ENCODE peak calls at places on chromosomes 1 and 21, in six cellular contexts. One of them, this sample, is unnamed.

GRCh38 chr21:33189237-33189636 is 40.5 kb upstream of the IFNAR2 start:
- DNase-seq in A549: no peak
- DNase-seq in endothelial cell of umbilical vein: no peak
- DNase-seq in K562: no peak
- DNase-seq in GM12878: no peak
- DNase-seq in HepG2: no peak
- DNase-seq in this sample: no peak

GRCh38 chr1:207808911-207809555 is 57.2 kb downstream of the CD46 start:
- DNase-seq in A549: no peak
- DNase-seq in endothelial cell of umbilical vein: no peak
- DNase-seq in K562: no peak
- DNase-seq in GM12878: no peak
- DNase-seq in HepG2: no peak
- DNase-seq in this sample: no peak

GRCh38 chr1:195076682-195077081 is 1531.6 kb downstream of the KCNT2 start:
- DNase-seq in A549: no peak
- DNase-seq in endothelial cell of umbilical vein: no peak
- DNase-seq in K562: no peak
- DNase-seq in GM12878: no peak
- DNase-seq in HepG2: no peak
- DNase-seq in this sample: no peak

GRCh38 chr1:156741613-156741983 is 710 bp upstream of the MRPL24 start:
- DNase-seq in A549: no peak
- DNase-seq in endothelial cell of umbilical vein: no peak
- DNase-seq in K562: no peak
- DNase-seq in GM12878: no peak
- DNase-seq in HepG2: no peak
- DNase-seq in this sample: no peak

GRCh38 chr1:80212021-80212420 is 1205.5 kb upstream of the ADGRL4 start:
- DNase-seq in A549: no peak
- DNase-seq in endothelial cell of umbilical vein: no peak
- DNase-seq in K562: no peak
- DNase-seq in GM12878: no peak
- DNase-seq in HepG2: no peak
- DNase-seq in this sample: no peak

GRCh38 chr1:168396940-168397680 is 116.4 kb downstream of the TBX19 start:
- DNase-seq in A549: no peak
- DNase-seq in endothelial cell of umbilical vein: no peak
- DNase-seq in K562: no peak
- DNase-seq in GM12878: no peak
- DNase-seq in HepG2: no peak
- DNase-seq in this sample: no peak

GRCh38 chr21:28359300-28359699 is 633.4 kb downstream of the LTN1 start:
- DNase-seq in A549: no peak
- DNase-seq in endothelial cell of umbilical vein: no peak
- DNase-seq in K562: no peak
- DNase-seq in GM12878: no peak
- DNase-seq in HepG2: no peak
- DNase-seq in this sample: no peak

GRCh38 chr1:154568165-154568815 is 712 bp downstream of the CHRNB2 start:
- DNase-seq in A549: no peak
- DNase-seq in endothelial cell of umbilical vein: no peak
- DNase-seq in K562: no peak
- DNase-seq in GM12878: no peak
- DNase-seq in HepG2: no peak
- DNase-seq in this sample: no peak

GRCh38 chr1:223136086-223136485 is 7.0 kb downstream of the TLR5 start:
- DNase-seq in A549: no peak
- DNase-seq in endothelial cell of umbilical vein: no peak
- DNase-seq in K562: no peak
- DNase-seq in GM12878: no peak
- DNase-seq in HepG2: no peak
- DNase-seq in this sample: peak

GRCh38 chr1:156845055-156845952 is 13.6 kb downstream of the INSRR start:
- DNase-seq in A549: no peak
- DNase-seq in endothelial cell of umbilical vein: no peak
- DNase-seq in K562: peak
- DNase-seq in GM12878: no peak
- DNase-seq in HepG2: no peak
- DNase-seq in this sample: no peak

GRCh38 chr21:41864311-41865001 is 14.7 kb downstream of the PRDM15 start:
- DNase-seq in A549: no peak
- DNase-seq in endothelial cell of umbilical vein: no peak
- DNase-seq in K562: no peak
- DNase-seq in GM12878: no peak
- DNase-seq in HepG2: no peak
- DNase-seq in this sample: no peak

GRCh38 chr1:72433591-72433990 is 151.3 kb upstream of the NEGR1 start:
- DNase-seq in A549: no peak
- DNase-seq in endothelial cell of umbilical vein: no peak
- DNase-seq in K562: no peak
- DNase-seq in GM12878: peak
- DNase-seq in HepG2: no peak
- DNase-seq in this sample: no peak

GRCh38 chr1:208132287-208132882 is 111.8 kb downstream of the PLXNA2 start:
- DNase-seq in A549: peak
- DNase-seq in endothelial cell of umbilical vein: peak
- DNase-seq in K562: peak
- DNase-seq in GM12878: peak
- DNase-seq in HepG2: peak
- DNase-seq in this sample: peak

GRCh38 chr1:59947047-59947938 is 20.7 kb upstream of the CYP2J2 start:
- DNase-seq in A549: peak
- DNase-seq in endothelial cell of umbilical vein: peak
- DNase-seq in K562: peak
- DNase-seq in GM12878: peak
- DNase-seq in HepG2: peak
- DNase-seq in this sample: peak

GRCh38 chr1:94541175-94542087 is at the start of gene F3:
- DNase-seq in A549: peak
- DNase-seq in endothelial cell of umbilical vein: peak
- DNase-seq in K562: peak
- DNase-seq in GM12878: no peak
- DNase-seq in HepG2: peak
- DNase-seq in this sample: peak

GRCh38 chr1:185170291-185170848 is 13.4 kb downstream of the SWT1 start:
- DNase-seq in A549: peak
- DNase-seq in endothelial cell of umbilical vein: peak
- DNase-seq in K562: peak
- DNase-seq in GM12878: peak
- DNase-seq in HepG2: peak
- DNase-seq in this sample: peak

GRCh38 chr21:17467829-17468228 is 45.0 kb upstream of the CXADR start:
- DNase-seq in A549: no peak
- DNase-seq in endothelial cell of umbilical vein: no peak
- DNase-seq in K562: no peak
- DNase-seq in GM12878: no peak
- DNase-seq in HepG2: peak
- DNase-seq in this sample: no peak

DNA sequence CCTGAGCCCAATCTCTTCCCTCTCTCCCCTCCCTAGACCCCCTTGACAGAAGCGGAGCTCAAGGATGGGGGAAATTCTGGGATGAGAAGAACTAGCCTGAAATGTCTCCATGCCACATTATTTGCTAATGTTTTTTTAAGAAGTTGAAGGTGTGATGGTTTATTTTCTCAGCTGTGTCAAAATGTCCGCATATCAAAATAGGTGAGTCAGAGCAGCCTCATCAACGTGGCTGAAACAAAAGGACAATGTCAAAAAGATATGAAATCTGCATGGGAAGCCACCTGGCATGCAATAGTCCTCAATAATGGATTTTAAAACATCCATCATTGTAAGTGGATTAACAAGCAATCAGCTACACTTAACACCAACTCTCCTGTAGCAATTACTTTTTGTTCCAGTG is 101.4 kb downstream of the BEND5 start:
- DNase-seq in A549: no peak
- DNase-seq in endothelial cell of umbilical vein: no peak
- DNase-seq in K562: no peak
- DNase-seq in GM12878: no peak
- DNase-seq in HepG2: no peak
- DNase-seq in this sample: no peak
- TF ChIP-seq MYC in A549: no peak
- TF ChIP-seq MYC in endothelial cell of umbilical vein: no peak
- TF ChIP-seq MYC in K562: no peak
- TF ChIP-seq MYC in GM12878: no peak
- TF ChIP-seq MYC in HepG2: no peak
- TF ChIP-seq MYC in this sample: no peak

GRCh38 chr21:45441431-45442255 is 36.7 kb downstream of the COL18A1 start:
- DNase-seq in A549: no peak
- DNase-seq in endothelial cell of umbilical vein: no peak
- DNase-seq in K562: no peak
- DNase-seq in GM12878: no peak
- DNase-seq in HepG2: no peak
- DNase-seq in this sample: no peak

GRCh38 chr21:45438391-45439145 is 33.6 kb downstream of the COL18A1 start:
- DNase-seq in A549: no peak
- DNase-seq in endothelial cell of umbilical vein: no peak
- DNase-seq in K562: no peak
- DNase-seq in GM12878: no peak
- DNase-seq in HepG2: no peak
- DNase-seq in this sample: no peak

GRCh38 chr21:45439901-45440461 is 35.0 kb downstream of the COL18A1 start:
- DNase-seq in A549: no peak
- DNase-seq in endothelial cell of umbilical vein: no peak
- DNase-seq in K562: no peak
- DNase-seq in GM12878: no peak
- DNase-seq in HepG2: no peak
- DNase-seq in this sample: no peak

GRCh38 chr21:45440736-45441350 is 35.9 kb downstream of the COL18A1 start:
- DNase-seq in A549: no peak
- DNase-seq in endothelial cell of umbilical vein: no peak
- DNase-seq in K562: no peak
- DNase-seq in GM12878: no peak
- DNase-seq in HepG2: no peak
- DNase-seq in this sample: no peak

GRCh38 chr21:45439171-45439872 is 34.4 kb downstream of the COL18A1 start:
- DNase-seq in A549: peak
- DNase-seq in endothelial cell of umbilical vein: peak
- DNase-seq in K562: peak
- DNase-seq in GM12878: no peak
- DNase-seq in HepG2: peak
- DNase-seq in this sample: peak
- H3K4me3 ChIP-seq in A549: no peak
- H3K4me3 ChIP-seq in endothelial cell of umbilical vein: peak
- H3K4me3 ChIP-seq in K562: no peak
- H3K4me3 ChIP-seq in GM12878: no peak
- H3K4me3 ChIP-seq in HepG2: no peak
- H3K4me3 ChIP-seq in this sample: no peak

GRCh38 chr21:14541840-14542495 is 4.1 kb downstream of the SAMSN1 start:
- DNase-seq in A549: no peak
- DNase-seq in endothelial cell of umbilical vein: peak
- DNase-seq in K562: no peak
- DNase-seq in GM12878: no peak
- DNase-seq in HepG2: no peak
- DNase-seq in this sample: peak
- TF ChIP-seq MAX in A549: no peak
- TF ChIP-seq MAX in endothelial cell of umbilical vein: no peak
- TF ChIP-seq MAX in K562: no peak
- TF ChIP-seq MAX in GM12878: no peak
- TF ChIP-seq MAX in HepG2: no peak
- TF ChIP-seq MAX in this sample: no peak

DNA sequence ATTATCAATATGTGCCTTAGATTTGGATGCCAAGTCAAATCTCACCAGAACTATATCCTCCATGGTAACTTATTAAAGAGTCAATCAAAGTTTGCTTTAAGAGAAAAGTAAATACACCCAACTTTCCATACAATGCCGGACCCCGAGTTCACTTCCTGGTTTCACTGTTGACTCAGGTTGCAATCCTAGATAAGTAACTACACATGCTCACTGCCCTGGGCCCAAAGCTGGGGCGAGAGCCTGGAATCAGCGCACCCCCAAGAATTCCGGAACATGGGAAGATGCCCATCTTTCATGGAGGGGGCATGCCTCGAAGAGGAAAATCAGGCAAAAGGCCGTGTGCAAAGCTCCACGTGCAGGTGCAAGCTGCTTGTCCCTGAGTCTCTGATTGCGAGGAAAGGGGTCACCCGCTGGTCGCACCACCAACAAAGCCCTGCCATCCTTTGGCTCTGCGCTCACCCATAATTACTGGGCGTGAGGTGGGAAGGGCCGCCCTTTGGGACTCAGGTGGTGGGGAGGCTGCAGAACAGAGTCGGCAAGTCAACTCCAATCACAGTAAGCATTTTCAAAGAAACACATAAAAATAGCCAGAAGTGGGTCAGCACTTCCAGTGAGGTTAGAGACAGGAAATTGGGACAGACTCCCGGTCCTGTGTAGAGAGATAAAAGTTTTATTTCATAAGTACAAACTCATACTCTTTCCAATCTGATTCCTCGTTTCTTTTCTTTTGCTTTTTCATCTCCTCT is 167.7 kb downstream of the TOMM20 start:
- DNase-seq in A549: peak
- DNase-seq in endothelial cell of umbilical vein: peak
- DNase-seq in K562: no peak
- DNase-seq in GM12878: no peak
- DNase-seq in HepG2: peak
- DNase-seq in this sample: peak
- TF ChIP-seq MYC in A549: peak
- TF ChIP-seq MYC in endothelial cell of umbilical vein: no peak
- TF ChIP-seq MYC in K562: peak
- TF ChIP-seq MYC in GM12878: no peak
- TF ChIP-seq MYC in HepG2: peak
- TF ChIP-seq MYC in this sample: peak

This sample was measured in NB4.